ENCODE peak calls at places on chromosomes 16 and 17, in four cellular contexts. W is upper lobe of right lung, S is left ventricle myocardium inferior, V is tibial nerve. B is an unnamed sample.

GRCh38 chr17:7294614-7295153 is at the start of gene YBX2:
- DNase-seq in W (peak; percentile 80), S (peak; percentile 64), V (no peak), B (peak; percentile 65)

GRCh38 chr16:68227183-68227793 is 8.6 kb downstream of the ESRP2 start:
- DNase-seq in W (no peak), V (no peak), S (no peak), B (no peak)

GRCh38 chr16:89623511-89624232 is 10.2 kb downstream of the DPEP1 start:
- DNase-seq in W (no peak), S (no peak), V (no peak), B (no peak)

GRCh38 chr17:21189361-21189760 is 24.6 kb downstream of the TMEM11 start:
- DNase-seq in S (no peak), W (no peak), V (no peak), B (no peak)

GRCh38 chr17:67276075-67276474 is 31.1 kb upstream of the HELZ start:
- DNase-seq in W (no peak), V (no peak), S (no peak), B (no peak)

GRCh38 chr16:3444032-3444388 is 530 bp downstream of the NAA60 start:
- DNase-seq in S (no peak), W (no peak), V (no peak), B (no peak)

GRCh38 chr16:1966460-1966859 is at the start of gene RNF151:
- DNase-seq in S (peak; percentile 12), V (no peak), W (no peak), B (no peak)

GRCh38 chr16:80541306-80541694 is 507 bp downstream of the DYNLRB2 start:
- DNase-seq in W (no peak), V (no peak), S (no peak), B (no peak)

GRCh38 chr17:76869878-76870714 is 1.9 kb downstream of the MGAT5B start:
- DNase-seq in S (no peak), W (no peak), V (no peak), B (no peak)

GRCh38 chr16:3596101-3596861 is 15.1 kb downstream of the SLX4 start:
- DNase-seq in S (no peak), W (peak; percentile 63), V (no peak), B (no peak)

GRCh38 chr17:63378411-63379076 is 67.6 kb downstream of the CYB561 start:
- DNase-seq in V (no peak), S (no peak), W (no peak), B (no peak)

GRCh38 chr16:56137269-56137668 is 54.0 kb upstream of the GNAO1 start:
- DNase-seq in S (no peak), W (no peak), V (no peak), B (no peak)

GRCh38 chr17:74863420-74864296 is 4.0 kb upstream of the GRIN2C start:
- DNase-seq in S (no peak), V (no peak), W (no peak), B (no peak)

GRCh38 chr16:54816471-54816870 is 114.2 kb upstream of the IRX5 start:
- DNase-seq in V (no peak), W (no peak), S (no peak), B (no peak)

GRCh38 chr16:81720973-81721907 is 57.9 kb upstream of the PLCG2 start:
- DNase-seq in S (no peak), W (no peak), V (no peak), B (no peak)

GRCh38 chr16:25212636-25213035 is 4.1 kb upstream of the AQP8 start:
- DNase-seq in V (no peak), W (no peak), S (no peak), B (no peak)

GRCh38 chr17:1783271-1783670 is 21.4 kb downstream of the SERPINF1 start:
- DNase-seq in S (no peak), W (peak; percentile 80), V (no peak), B (peak; percentile 83)

GRCh38 chr17:973053-973452 is 6.5 kb downstream of the NXN start:
- DNase-seq in S (no peak), V (no peak), W (no peak), B (no peak)

GRCh38 chr17:33140413-33141099 is 148.9 kb downstream of the SPACA3 start:
- DNase-seq in S (no peak), V (no peak), W (peak; percentile 17), B (no peak)

GRCh38 chr16:23557779-23558330 is 328 bp downstream of the UBFD1 start:
- DNase-seq in V (peak; percentile 23), S (no peak), W (no peak), B (no peak)

GRCh38 chr16:65809627-65810026 is 556.9 kb upstream of the CDH5 start:
- DNase-seq in V (no peak), W (no peak), S (no peak), B (no peak)

GRCh38 chr17:8803531-8804416 is 4.6 kb upstream of the MFSD6L start:
- DNase-seq in V (no peak), S (no peak), W (no peak), B (no peak)

GRCh38 chr17:78375401-78376079 is 2.9 kb upstream of the PGS1 start:
- DNase-seq in S (no peak), V (no peak), W (peak; percentile 80), B (peak; percentile 76)

GRCh38 chr17:60525347-60525623 is 757 bp downstream of the APPBP2 start:
- DNase-seq in V (peak; percentile 8), W (no peak), S (no peak), B (no peak)

GRCh38 chr17:4665027-4665426 is 23.5 kb upstream of the ALOX15 start:
- DNase-seq in V (no peak), W (no peak), S (no peak), B (no peak)

GRCh38 chr16:50645858-50646257 is 35.3 kb downstream of the SNX20 start:
- DNase-seq in S (no peak), W (no peak), V (no peak), B (peak; percentile 23)

GRCh38 chr16:85227924-85228462 is 115.7 kb upstream of the CIBAR2 start:
- DNase-seq in V (no peak), S (no peak), W (no peak), B (no peak)

GRCh38 chr17:55735784-55736405 is 13.2 kb upstream of the TMEM100 start:
- DNase-seq in V (peak; percentile 77), S (no peak), W (no peak), B (no peak)

GRCh38 chr16:52896478-52897164 is 156.1 kb downstream of the CHD9NB start:
- DNase-seq in S (no peak), V (no peak), W (no peak), B (no peak)

GRCh38 chr17:73647767-73648542 is 3.7 kb upstream of the SDK2 start:
- DNase-seq in S (no peak), V (no peak), W (peak; percentile 38), B (no peak)

GRCh38 chr16:64098451-64098850 is 1023.4 kb downstream of the CDH11 start:
- DNase-seq in V (no peak), W (no peak), S (no peak), B (no peak)

GRCh38 chr16:68345351-68345810 is 34.6 kb downstream of the PRMT7 start:
- DNase-seq in V (no peak), S (no peak), W (no peak), B (no peak)

GRCh38 chr16:85659805-85660511 is 28.8 kb downstream of the GINS2 start:
- DNase-seq in S (peak; percentile 77), V (peak; percentile 27), W (peak; percentile 71), B (peak; percentile 84)

GRCh38 chr17:41518789-41519449 is at the start of gene KRT15:
- DNase-seq in W (no peak), V (no peak), S (no peak), B (no peak)

GRCh38 chr17:48663134-48663924 is 37.2 kb upstream of the HOXB9 start:
- DNase-seq in V (no peak), W (no peak), S (no peak), B (no peak)

GRCh38 chr17:7782237-7782636 is 51.8 kb upstream of the KDM6B start:
- DNase-seq in S (no peak), W (no peak), V (no peak), B (no peak)

GRCh38 chr17:39664581-39665561 is at the start of gene TCAP:
- DNase-seq in W (no peak), V (no peak), S (peak; percentile 69), B (peak; percentile 81)
- H3K27ac ChIP-seq in W (peak within 1 kb of the TSS; percentile 11), V (no peak within 1 kb of the TSS), S (peak within 1 kb of the TSS; percentile 97), B (peak within 1 kb of the TSS; percentile 90)

GRCh38 chr17:57627591-57627990 is 117.5 kb downstream of the CCDC182 start:
- DNase-seq in S (no peak), W (peak; percentile 56), V (no peak), B (no peak)

GRCh38 chr17:57630736-57631135 is 114.4 kb downstream of the CCDC182 start:
- DNase-seq in V (no peak), W (peak; percentile 54), S (no peak), B (no peak)

GRCh38 chr17:57629886-57630285 is 115.2 kb downstream of the CCDC182 start:
- DNase-seq in W (peak; percentile 47), S (no peak), V (no peak), B (no peak)

GRCh38 chr17:57628421-57628820 is 116.7 kb downstream of the CCDC182 start:
- DNase-seq in V (no peak), W (peak; percentile 38), S (no peak), B (no peak)

GRCh38 chr17:57629470-57629869 is 115.6 kb downstream of the CCDC182 start:
- DNase-seq in V (no peak), W (peak; percentile 62), S (no peak), B (no peak)
- H3K27ac ChIP-seq in V (no peak overlapping the region), W (no peak overlapping the region), S (no peak overlapping the region), B (no peak overlapping the region)

GRCh38 chr17:39194089-39194984 is 3.1 kb downstream of the CACNB1 start:
- DNase-seq in V (peak; percentile 33), W (peak; percentile 79), S (peak; percentile 68), B (peak; percentile 87)

GRCh38 chr17:39193346-39193745 is 4.1 kb downstream of the CACNB1 start:
- DNase-seq in W (no peak), V (no peak), S (no peak), B (no peak)

GRCh38 chr17:39195568-39196160 is 1.8 kb downstream of the CACNB1 start:
- DNase-seq in V (no peak), W (peak; percentile 80), S (no peak), B (peak; percentile 54)

GRCh38 chr17:39196191-39196819 is 1.2 kb downstream of the CACNB1 start:
- DNase-seq in W (no peak), V (no peak), S (no peak), B (no peak)

GRCh38 chr17:39194985-39195524 is 2.4 kb downstream of the CACNB1 start:
- DNase-seq in S (no peak), V (no peak), W (no peak), B (peak; percentile 47)
- H3K27ac ChIP-seq in S (peak overlapping the region; percentile 11), V (no peak overlapping the region), W (peak overlapping the region; percentile 75), B (no peak overlapping the region)

GRCh38 chr16:17413508-17413907 is 57.3 kb downstream of the XYLT1 start:
- DNase-seq in S (no peak), W (no peak), V (no peak), B (no peak)

GRCh38 chr16:17409894-17410293 is 60.9 kb downstream of the XYLT1 start:
- DNase-seq in S (no peak), V (no peak), W (no peak), B (no peak)

GRCh38 chr16:17412221-17412620 is 58.5 kb downstream of the XYLT1 start:
- DNase-seq in S (no peak), V (no peak), W (no peak), B (no peak)

GRCh38 chr16:17408955-17409441 is 61.8 kb downstream of the XYLT1 start:
- DNase-seq in S (no peak), W (no peak), V (no peak), B (no peak)

DNA sequence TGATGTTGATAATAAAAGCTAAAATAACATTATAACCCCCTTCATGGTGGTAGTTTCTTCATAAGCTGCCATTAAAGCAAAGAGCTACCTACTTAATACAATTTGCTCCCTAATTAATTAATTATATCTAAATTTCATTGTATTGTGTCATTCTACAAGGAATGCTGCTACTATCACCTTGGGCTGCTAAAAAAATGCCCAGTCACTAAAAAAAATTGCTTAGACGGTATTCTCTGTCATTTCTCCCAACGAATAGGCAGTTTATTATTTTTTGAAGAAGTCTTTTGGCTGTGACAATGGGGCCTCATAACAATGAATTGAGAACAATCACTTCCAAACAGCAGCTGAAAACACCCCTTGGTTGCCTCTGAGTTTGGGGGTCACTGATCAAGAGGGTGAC is 59.5 kb downstream of the XYLT1 start:
- DNase-seq in S (no peak), W (no peak), V (no peak), B (no peak)
- H3K27ac ChIP-seq in S (no peak overlapping the region), W (no peak overlapping the region), V (no peak overlapping the region), B (no peak overlapping the region)